ENCODE peak calls at places on chromosome 7, in six cellular contexts. X, V, M, C, Y and O are unnamed samples.

GRCh38 chr7:54864718-54865117 is 105.7 kb upstream of the SEC61G start:
- DNase-seq in X (no peak), V (no peak), M (peak; percentile 64), C (no peak), Y (no peak), O (no peak)

GRCh38 chr7:8396294-8396693 is 37.1 kb upstream of the NXPH1 start:
- DNase-seq in X (no peak), V (no peak), M (no peak), C (no peak), Y (no peak), O (no peak)

GRCh38 chr7:33888206-33888605 is 17.1 kb upstream of the BMPER start:
- DNase-seq in X (no peak), V (no peak), M (no peak), C (no peak), Y (no peak), O (no peak)

GRCh38 chr7:32892521-32893224 is 1.1 kb upstream of the KBTBD2 start:
- DNase-seq in X (peak; percentile 65), V (peak; percentile 73), M (peak; percentile 67), C (peak; percentile 48), Y (peak; percentile 46), O (no peak)

GRCh38 chr7:15396210-15397158 is 165.3 kb downstream of the AGMO start:
- DNase-seq in X (no peak), V (no peak), M (no peak), C (no peak), Y (no peak), O (no peak)

GRCh38 chr7:117047496-117047895 is 94.2 kb downstream of the ST7 start:
- DNase-seq in X (no peak), V (no peak), M (peak; percentile 42), C (no peak), Y (no peak), O (no peak)

GRCh38 chr7:47371733-47372368 is 210.1 kb downstream of the TNS3 start:
- DNase-seq in X (peak; percentile 83), V (peak; percentile 95), M (peak; percentile 65), C (peak; percentile 36), Y (peak; percentile 85), O (no peak)

GRCh38 chr7:130721486-130722277 is 12.3 kb downstream of the KLF14 start:
- DNase-seq in X (peak; percentile 73), V (peak; percentile 60), M (peak; percentile 69), C (peak; percentile 57), Y (peak; percentile 84), O (peak; percentile 47)

GRCh38 chr7:116500071-116500853 is 724 bp downstream of the CAV2 start:
- DNase-seq in X (peak; percentile 66), V (peak; percentile 41), M (peak; percentile 50), C (no peak), Y (peak; percentile 16), O (no peak)

GRCh38 chr7:129607471-129608120 is 3.9 kb upstream of the NRF1 start:
- DNase-seq in X (no peak), V (peak; percentile 42), M (no peak), C (no peak), Y (no peak), O (no peak)

GRCh38 chr7:2979276-2979675 is 64.4 kb downstream of the CARD11 start:
- DNase-seq in X (no peak), V (no peak), M (no peak), C (no peak), Y (no peak), O (no peak)

GRCh38 chr7:30079880-30080279 is 51.7 kb downstream of the PLEKHA8 start:
- DNase-seq in X (no peak), V (no peak), M (no peak), C (no peak), Y (no peak), O (no peak)

GRCh38 chr7:131383417-131383816 is 55.7 kb downstream of the MKLN1 start:
- DNase-seq in X (no peak), V (no peak), M (peak; percentile 40), C (no peak), Y (no peak), O (no peak)

GRCh38 chr7:25894002-25894901 is 257.7 kb upstream of the NFE2L3 start:
- DNase-seq in X (no peak), V (peak; percentile 48), M (no peak), C (no peak), Y (peak; percentile 66), O (no peak)

GRCh38 chr7:30703756-30704155 is 21.5 kb upstream of the CRHR2 start:
- DNase-seq in X (no peak), V (no peak), M (no peak), C (no peak), Y (no peak), O (no peak)

GRCh38 chr7:143367972-143368371 is 5.5 kb upstream of the FAM131B start:
- DNase-seq in X (no peak), V (peak; percentile 90), M (no peak), C (no peak), Y (no peak), O (no peak)

GRCh38 chr7:19713676-19714075 is 4.8 kb upstream of the POLR1F start:
- DNase-seq in X (no peak), V (no peak), M (peak; percentile 45), C (no peak), Y (peak; percentile 19), O (no peak)

GRCh38 chr7:13034693-13035092 is 347.3 kb downstream of the ARL4A start:
- DNase-seq in X (no peak), V (no peak), M (no peak), C (no peak), Y (no peak), O (no peak)

DNA sequence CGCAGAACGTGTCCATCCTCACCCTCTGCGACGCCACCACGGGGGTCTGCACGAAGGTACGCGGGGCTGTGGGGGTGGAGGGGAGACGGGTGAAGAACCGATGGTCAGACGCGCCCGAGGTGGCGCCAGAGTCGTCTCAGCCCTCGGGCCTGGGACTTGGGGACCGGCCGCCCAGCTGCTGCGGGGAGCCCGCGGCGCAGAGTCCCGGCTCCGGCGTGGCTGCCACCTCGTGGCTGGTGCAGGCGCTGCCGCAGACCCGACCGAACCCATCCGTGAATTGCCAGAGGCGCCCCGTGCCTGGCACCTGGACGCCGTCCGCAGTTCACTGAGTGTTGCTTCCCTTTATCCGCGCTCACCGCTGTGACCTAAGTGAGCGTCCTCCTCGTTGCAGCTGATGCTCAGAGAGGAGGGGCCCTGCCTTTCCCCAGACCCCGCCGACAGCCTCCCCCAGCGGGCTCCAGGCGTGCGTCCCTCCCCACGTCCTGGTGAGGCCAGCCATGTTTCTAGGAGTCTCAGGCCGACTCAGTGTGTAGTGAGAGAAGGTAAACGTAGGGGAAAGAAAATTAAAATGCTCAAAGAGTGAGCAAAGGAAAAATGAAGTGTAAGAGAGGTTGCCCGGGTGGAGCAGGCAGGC is 208.7 kb downstream of the PAXIP1 start:
- DNase-seq in X (no peak), V (peak; percentile 46), M (no peak), C (no peak), Y (no peak), O (no peak)
- TF ChIP-seq CTCF in X (no peak), V (peak; percentile 38), M (no peak), C (no peak), Y (peak; percentile 32), O (no peak)

DNA sequence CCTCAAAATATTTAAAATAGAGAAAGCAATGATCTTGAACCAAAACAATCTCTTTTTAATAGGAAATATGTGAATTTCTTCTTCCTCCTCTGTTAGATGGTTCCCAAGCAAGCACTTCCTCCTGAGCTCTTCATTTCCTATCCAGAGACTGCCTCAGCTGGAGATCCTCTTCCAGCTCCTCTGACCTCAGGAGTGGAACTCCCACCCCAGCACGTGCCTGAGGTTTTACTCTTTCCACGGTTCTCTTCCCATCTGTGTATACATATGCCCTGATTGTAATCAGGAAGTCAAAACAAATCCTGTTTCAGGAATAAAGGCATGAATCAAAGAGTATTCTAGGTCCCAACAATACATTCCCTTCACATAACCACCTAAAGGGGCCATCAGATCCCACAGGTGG is 5.6 kb downstream of the DENND11 start:
- DNase-seq in X (no peak), V (no peak), M (no peak), C (no peak), Y (no peak), O (no peak)
- TF ChIP-seq CTCF in X (no peak), V (no peak), M (no peak), C (no peak), Y (no peak), O (no peak)

GRCh38 chr7:45655539-45655938 is 81.4 kb downstream of the ADCY1 start:
- DNase-seq in X (no peak), V (no peak), M (no peak), C (no peak), Y (no peak), O (no peak)
- TF ChIP-seq CTCF in X (no peak), V (no peak), M (no peak), C (no peak), Y (no peak), O (no peak)

GRCh38 chr7:94276797-94277196 is 117.9 kb upstream of the COL1A2 start:
- DNase-seq in X (no peak), V (no peak), M (peak; percentile 59), C (no peak), Y (peak; percentile 17), O (no peak)
- TF ChIP-seq CTCF in X (peak; percentile 44), V (no peak), M (peak; percentile 55), C (peak; percentile 33), Y (peak; percentile 39), O (no peak)

GRCh38 chr7:71746004-71746403 is 614.1 kb downstream of the GALNT17 start:
- DNase-seq in X (no peak), V (no peak), M (no peak), C (no peak), Y (no peak), O (no peak)
- TF ChIP-seq CTCF in X (no peak), V (no peak), M (no peak), C (no peak), Y (no peak), O (no peak)

GRCh38 chr7:152081088-152081487 is 55.6 kb downstream of the GALNT11 start:
- DNase-seq in X (no peak), V (no peak), M (no peak), C (no peak), Y (no peak), O (no peak)
- TF ChIP-seq CTCF in X (no peak), V (no peak), M (no peak), C (no peak), Y (no peak), O (no peak)